ENCODE peak calls at places on chromosome 21, in four cellular contexts. R, B, J and K are unnamed samples.
A peak's percentile ranks its signal among the peaks of the same experiment; 100 is the strongest.

GRCh38 chr21:31354122-31354521 is 10.1 kb upstream of the TIAM1 start:
- ATAC-seq in B (no peak), R (no peak), J (no peak), K (no peak)

GRCh38 chr21:22890656-22891055 is 1892.4 kb downstream of the NCAM2 start:
- ATAC-seq in J (no peak), B (no peak), R (no peak), K (no peak)

GRCh38 chr21:16322423-16322822 is 592.6 kb downstream of the USP25 start:
- ATAC-seq in B (no peak), R (no peak), J (no peak), K (no peak)

GRCh38 chr21:42187976-42188653 is 30.8 kb upstream of the ABCG1 start:
- ATAC-seq in J (no peak), R (peak; percentile 99), B (peak; percentile 77), K (peak; percentile 70)

GRCh38 chr21:17370263-17370662 is 142.6 kb upstream of the CXADR start:
- ATAC-seq in B (peak; percentile 80), R (no peak), J (no peak), K (no peak)

GRCh38 chr21:34909492-34910292 is 139.4 kb downstream of the RUNX1 start:
- ATAC-seq in J (peak; percentile 62), B (no peak), R (no peak), K (no peak)

GRCh38 chr21:42269382-42269781 is 45.8 kb downstream of the TFF3 start:
- ATAC-seq in B (peak; percentile 35), J (no peak), R (no peak), K (no peak)

GRCh38 chr21:17613242-17613676 is 558 bp upstream of the BTG3 start:
- ATAC-seq in R (peak; percentile 3), B (peak; percentile 87), J (peak; percentile 32), K (peak; percentile 30)

GRCh38 chr21:46055863-46056281 is 42.0 kb upstream of the COL6A2 start:
- ATAC-seq in B (no peak), R (no peak), J (no peak), K (peak; percentile 52)

GRCh38 chr21:34635307-34635706 is 20.4 kb upstream of the RCAN1 start:
- ATAC-seq in R (no peak), J (no peak), B (no peak), K (no peak)

GRCh38 chr21:46243865-46244490 is 15.4 kb upstream of the LSS start:
- ATAC-seq in B (no peak), R (no peak), J (no peak), K (peak; percentile 22)

GRCh38 chr21:42191978-42192595 is 26.9 kb upstream of the ABCG1 start:
- ATAC-seq in R (no peak), B (no peak), J (no peak), K (no peak)

GRCh38 chr21:15781986-15782385 is 52.2 kb downstream of the USP25 start:
- ATAC-seq in B (no peak), R (no peak), J (peak; percentile 51), K (no peak)

GRCh38 chr21:41880153-41880552 is 1.0 kb upstream of the PRDM15 start:
- ATAC-seq in R (no peak), J (no peak), B (no peak), K (no peak)

GRCh38 chr21:14741237-14741636 is 195.1 kb upstream of the SAMSN1 start:
- ATAC-seq in B (no peak), R (no peak), J (no peak), K (no peak)

GRCh38 chr21:32297449-32297848 is 1.2 kb upstream of the MRAP start:
- ATAC-seq in R (no peak), B (no peak), J (no peak), K (no peak)

GRCh38 chr21:26966978-26967913 is at the start of gene ADAMTS5:
- ATAC-seq in R (no peak), J (no peak), B (no peak), K (peak; percentile 68)

GRCh38 chr21:41010981-41011380 is 157.0 kb upstream of the BACE2 start:
- ATAC-seq in J (no peak), B (no peak), R (no peak), K (no peak)

GRCh38 chr21:41973861-41974751 is 20.3 kb upstream of the C2CD2 start:
- ATAC-seq in J (peak; percentile 84), B (peak; percentile 41), R (peak; percentile 65), K (peak; percentile 43)

GRCh38 chr21:28758042-28758882 is 234.4 kb downstream of the LTN1 start:
- ATAC-seq in J (no peak), B (no peak), R (no peak), K (no peak)
- H3K27ac ChIP-seq in J (no peak overlapping the region), B (no peak overlapping the region), R (no peak overlapping the region), K (peak overlapping the region; percentile 93)

GRCh38 chr21:39022035-39022900 is 161.0 kb downstream of the PSMG1 start:
- ATAC-seq in R (no peak), J (no peak), B (no peak), K (no peak)

GRCh38 chr21:39018730-39019129 is 164.5 kb downstream of the PSMG1 start:
- ATAC-seq in B (no peak), J (no peak), R (no peak), K (no peak)

GRCh38 chr21:39022901-39023693 is 160.2 kb downstream of the PSMG1 start:
- ATAC-seq in R (no peak), B (peak; percentile 84), J (peak; percentile 60), K (peak; percentile 81)

GRCh38 chr21:39021475-39021832 is 161.8 kb downstream of the PSMG1 start:
- ATAC-seq in J (peak; percentile 37), B (no peak), R (no peak), K (no peak)

DNA sequence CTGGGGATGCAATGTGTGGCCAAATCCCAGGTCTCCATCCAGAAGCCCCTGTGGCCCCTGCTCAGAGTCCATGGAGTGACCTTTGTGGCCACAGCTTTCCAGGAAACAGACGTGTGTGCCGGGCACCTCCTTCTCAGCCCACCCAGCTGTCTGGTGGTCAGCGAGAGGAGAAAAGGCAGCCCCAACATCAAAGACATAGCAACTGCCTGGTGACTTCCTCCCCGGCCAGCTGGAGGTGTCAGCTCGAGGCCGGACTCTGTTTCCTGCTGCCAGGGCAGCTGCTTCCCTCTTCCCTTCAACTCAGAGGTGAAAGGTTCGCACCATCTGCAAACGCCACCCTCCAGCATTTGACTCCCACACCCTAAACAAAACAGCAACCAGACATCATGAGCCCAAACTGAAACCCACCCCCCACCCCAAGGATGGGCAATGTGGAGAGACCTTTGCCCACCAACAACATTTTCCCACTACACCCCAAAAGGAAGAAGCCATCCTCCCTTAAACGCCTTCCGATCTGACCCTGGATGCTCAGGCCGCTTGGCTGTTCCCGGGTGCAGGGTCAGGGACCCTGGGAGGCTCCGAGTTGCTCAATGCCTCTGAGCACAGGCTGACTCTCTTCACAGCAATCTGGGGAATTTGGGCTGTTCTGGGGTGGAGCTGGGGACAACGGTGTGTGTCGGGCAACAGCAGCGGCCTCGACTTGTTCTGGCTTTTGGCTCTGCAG is 162.3 kb downstream of the PSMG1 start:
- ATAC-seq in J (peak; percentile 88), B (peak; percentile 77), R (no peak), K (peak; percentile 39)
- TF ChIP-seq POLR2AphosphoS5 in J (no peak), B (peak; percentile 63), R (no peak), K (peak; percentile 55)

DNA sequence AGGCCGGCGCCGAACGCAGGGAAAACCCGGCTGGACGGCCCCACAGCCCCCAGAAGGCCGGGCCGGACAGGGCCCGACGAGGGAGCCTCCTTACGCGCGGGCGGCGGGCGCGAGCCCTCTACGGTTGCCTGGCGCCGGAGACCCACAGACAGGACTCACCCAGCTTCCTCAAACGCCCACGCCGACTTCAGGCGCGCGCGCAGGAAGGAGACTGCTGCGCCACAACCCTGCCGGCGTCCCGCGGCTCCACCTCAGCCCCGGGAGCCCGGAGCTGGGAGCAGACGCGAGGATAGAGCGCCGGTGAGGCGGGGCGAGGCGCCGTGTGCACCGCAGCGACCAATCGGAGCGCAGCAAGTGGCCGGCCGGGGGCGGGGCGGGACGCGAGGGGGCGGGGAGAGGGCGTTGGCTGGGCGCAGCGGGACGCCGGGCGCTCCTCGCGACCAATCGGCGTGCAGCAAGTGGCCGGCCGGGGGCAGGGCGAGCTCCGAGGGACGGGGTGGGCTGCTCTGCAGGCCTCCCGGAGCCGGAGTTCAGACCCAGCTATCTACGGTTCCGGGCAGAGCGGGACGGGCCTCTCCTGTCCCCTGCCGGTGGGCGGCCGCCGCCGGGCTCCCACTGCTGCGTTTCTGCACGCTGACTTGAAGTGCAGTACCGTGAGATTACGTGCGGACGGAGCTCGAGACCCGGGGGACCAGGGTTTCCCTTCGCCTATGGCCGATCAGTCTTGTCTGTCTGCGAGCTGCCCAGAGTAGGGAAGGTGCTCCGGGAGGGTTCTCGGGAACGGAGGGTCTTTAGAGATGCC is at the start of gene TMEM50B:
- ATAC-seq in J (peak; percentile 95), R (peak; percentile 95), B (peak; percentile 99), K (peak; percentile 97)
- TF ChIP-seq EP300 in J (no peak), R (no peak), B (no peak), K (no peak)

DNA sequence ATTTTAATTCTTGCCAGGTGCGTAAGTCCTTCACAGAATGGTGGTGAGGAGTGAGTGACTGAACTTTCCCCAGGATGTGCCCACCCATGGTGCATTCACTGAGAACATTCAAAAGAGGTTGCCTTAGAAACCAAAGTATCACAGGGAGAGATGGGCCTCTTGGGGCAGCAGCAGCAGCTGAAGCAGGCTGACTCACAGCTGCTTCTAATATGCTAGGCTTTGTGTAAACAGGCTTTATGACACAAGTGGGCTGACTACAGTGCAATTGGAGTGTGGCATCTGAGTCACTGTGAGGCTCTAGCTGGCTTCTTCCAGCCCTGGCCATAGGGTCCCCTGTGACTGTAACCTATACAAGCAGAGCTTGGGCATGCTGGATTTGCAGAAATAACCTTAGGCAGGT is 12.6 kb downstream of the PIGP start:
- ATAC-seq in R (peak; percentile 40), J (peak; percentile 98), B (peak; percentile 90), K (peak; percentile 90)
- H3K27ac ChIP-seq in R (no peak overlapping the region), J (no peak overlapping the region), B (no peak overlapping the region), K (no peak overlapping the region)

GRCh38 chr21:36966846-36967657 is 583 bp upstream of the HLCS start:
- ATAC-seq in B (no peak), R (peak; percentile 23), J (peak; percentile 50), K (peak; percentile 23)

GRCh38 chr21:36964832-36965719 is 1.4 kb downstream of the HLCS start:
- ATAC-seq in J (no peak), R (peak; percentile 48), B (no peak), K (no peak)

GRCh38 chr21:36965720-36966065 is 776 bp downstream of the HLCS start:
- ATAC-seq in B (peak; percentile 9), J (peak; percentile 25), R (no peak), K (peak; percentile 23)

GRCh38 chr21:36964398-36964797 is 2.1 kb downstream of the HLCS start:
- ATAC-seq in J (no peak), B (no peak), R (no peak), K (no peak)

GRCh38 chr21:36966066-36966845 is at the start of gene HLCS:
- ATAC-seq in J (peak; percentile 84), R (peak; percentile 84), B (peak; percentile 80), K (peak; percentile 94)
- TF ChIP-seq POLR2AphosphoS5 in J (no peak), R (peak; percentile 29), B (no peak), K (no peak)

GRCh38 chr21:37574316-37574715 is 207.7 kb downstream of the DYRK1A start:
- ATAC-seq in B (no peak), J (no peak), R (no peak), K (no peak)
- TF ChIP-seq EP300 in B (no peak), J (no peak), R (no peak), K (no peak)